ENCODE peak calls at places on chromosomes 7 and 10, in ten cellular contexts. One of them, this sample, is unnamed.

GRCh38 chr10:27330074-27330473 is 89.5 kb upstream of the ACBD5 start:
- DNase-seq in neural progenitor cell: no peak
- DNase-seq in A549: no peak
- DNase-seq in endodermal cell: no peak
- DNase-seq in CD8-positive, alpha-beta memory T cell: no peak
- DNase-seq in neuronal stem cell: no peak
- DNase-seq in body of pancreas: no peak
- DNase-seq in uterus: no peak
- DNase-seq in colonic mucosa: no peak
- DNase-seq in aorta: no peak
- DNase-seq in this sample: no peak

GRCh38 chr10:118504044-118504944 is 91.2 kb downstream of the PRLHR start:
- DNase-seq in neural progenitor cell: peak
- DNase-seq in A549: peak
- DNase-seq in endodermal cell: no peak
- DNase-seq in CD8-positive, alpha-beta memory T cell: no peak
- DNase-seq in neuronal stem cell: no peak
- DNase-seq in body of pancreas: no peak
- DNase-seq in uterus: no peak
- DNase-seq in colonic mucosa: no peak
- DNase-seq in aorta: no peak
- DNase-seq in this sample: no peak

GRCh38 chr10:117360016-117360415 is 15.2 kb downstream of the PDZD8 start:
- DNase-seq in neural progenitor cell: no peak
- DNase-seq in A549: no peak
- DNase-seq in endodermal cell: no peak
- DNase-seq in CD8-positive, alpha-beta memory T cell: no peak
- DNase-seq in neuronal stem cell: no peak
- DNase-seq in body of pancreas: no peak
- DNase-seq in uterus: no peak
- DNase-seq in colonic mucosa: no peak
- DNase-seq in aorta: no peak
- DNase-seq in this sample: no peak

GRCh38 chr10:128929905-128930304 is 537.1 kb upstream of the MGMT start:
- DNase-seq in neural progenitor cell: no peak
- DNase-seq in A549: no peak
- DNase-seq in endodermal cell: no peak
- DNase-seq in CD8-positive, alpha-beta memory T cell: no peak
- DNase-seq in neuronal stem cell: no peak
- DNase-seq in body of pancreas: no peak
- DNase-seq in uterus: no peak
- DNase-seq in colonic mucosa: no peak
- DNase-seq in aorta: no peak
- DNase-seq in this sample: no peak

GRCh38 chr10:93261961-93262610 is 188.4 kb downstream of the CYP26A1 start:
- DNase-seq in neural progenitor cell: no peak
- DNase-seq in A549: no peak
- DNase-seq in endodermal cell: no peak
- DNase-seq in CD8-positive, alpha-beta memory T cell: no peak
- DNase-seq in neuronal stem cell: no peak
- DNase-seq in body of pancreas: no peak
- DNase-seq in uterus: no peak
- DNase-seq in colonic mucosa: no peak
- DNase-seq in aorta: no peak
- DNase-seq in this sample: no peak

GRCh38 chr7:87785368-87785995 is 90.7 kb downstream of the SLC25A40 start:
- DNase-seq in neural progenitor cell: no peak
- DNase-seq in A549: no peak
- DNase-seq in endodermal cell: no peak
- DNase-seq in CD8-positive, alpha-beta memory T cell: no peak
- DNase-seq in neuronal stem cell: no peak
- DNase-seq in body of pancreas: no peak
- DNase-seq in uterus: no peak
- DNase-seq in colonic mucosa: no peak
- DNase-seq in aorta: no peak
- DNase-seq in this sample: no peak

GRCh38 chr7:107039199-107039900 is 5.2 kb upstream of the PRKAR2B start:
- DNase-seq in neural progenitor cell: no peak
- DNase-seq in A549: no peak
- DNase-seq in endodermal cell: no peak
- DNase-seq in CD8-positive, alpha-beta memory T cell: no peak
- DNase-seq in neuronal stem cell: no peak
- DNase-seq in body of pancreas: no peak
- DNase-seq in uterus: no peak
- DNase-seq in colonic mucosa: no peak
- DNase-seq in aorta: no peak
- DNase-seq in this sample: no peak

GRCh38 chr7:44290250-44290616 is 35.2 kb downstream of the CAMK2B start:
- DNase-seq in neural progenitor cell: no peak
- DNase-seq in A549: no peak
- DNase-seq in endodermal cell: peak
- DNase-seq in CD8-positive, alpha-beta memory T cell: no peak
- DNase-seq in neuronal stem cell: no peak
- DNase-seq in body of pancreas: peak
- DNase-seq in uterus: peak
- DNase-seq in colonic mucosa: no peak
- DNase-seq in aorta: peak
- DNase-seq in this sample: peak

GRCh38 chr10:6590100-6590499 is 10.0 kb upstream of the PRKCQ start:
- DNase-seq in neural progenitor cell: no peak
- DNase-seq in A549: no peak
- DNase-seq in endodermal cell: no peak
- DNase-seq in CD8-positive, alpha-beta memory T cell: no peak
- DNase-seq in neuronal stem cell: no peak
- DNase-seq in body of pancreas: no peak
- DNase-seq in uterus: no peak
- DNase-seq in colonic mucosa: no peak
- DNase-seq in aorta: no peak
- DNase-seq in this sample: no peak

GRCh38 chr10:6591668-6592067 is 11.6 kb upstream of the PRKCQ start:
- DNase-seq in neural progenitor cell: no peak
- DNase-seq in A549: no peak
- DNase-seq in endodermal cell: no peak
- DNase-seq in CD8-positive, alpha-beta memory T cell: no peak
- DNase-seq in neuronal stem cell: no peak
- DNase-seq in body of pancreas: no peak
- DNase-seq in uterus: no peak
- DNase-seq in colonic mucosa: no peak
- DNase-seq in aorta: no peak
- DNase-seq in this sample: no peak

GRCh38 chr10:6589287-6590094 is 9.4 kb upstream of the PRKCQ start:
- DNase-seq in neural progenitor cell: no peak
- DNase-seq in A549: no peak
- DNase-seq in endodermal cell: no peak
- DNase-seq in CD8-positive, alpha-beta memory T cell: peak
- DNase-seq in neuronal stem cell: no peak
- DNase-seq in body of pancreas: no peak
- DNase-seq in uterus: no peak
- DNase-seq in colonic mucosa: no peak
- DNase-seq in aorta: no peak
- DNase-seq in this sample: no peak

GRCh38 chr10:6586501-6586900 is 6.4 kb upstream of the PRKCQ start:
- DNase-seq in neural progenitor cell: no peak
- DNase-seq in A549: no peak
- DNase-seq in endodermal cell: no peak
- DNase-seq in CD8-positive, alpha-beta memory T cell: no peak
- DNase-seq in neuronal stem cell: no peak
- DNase-seq in body of pancreas: no peak
- DNase-seq in uterus: no peak
- DNase-seq in colonic mucosa: no peak
- DNase-seq in aorta: no peak
- DNase-seq in this sample: no peak

GRCh38 chr10:6588082-6588481 is 8.0 kb upstream of the PRKCQ start:
- DNase-seq in neural progenitor cell: no peak
- DNase-seq in A549: no peak
- DNase-seq in endodermal cell: no peak
- DNase-seq in CD8-positive, alpha-beta memory T cell: no peak
- DNase-seq in neuronal stem cell: no peak
- DNase-seq in body of pancreas: no peak
- DNase-seq in uterus: no peak
- DNase-seq in colonic mucosa: no peak
- DNase-seq in aorta: no peak
- DNase-seq in this sample: no peak
- H3K27ac ChIP-seq in neural progenitor cell: no peak
- H3K27ac ChIP-seq in A549: no peak
- H3K27ac ChIP-seq in endodermal cell: no peak
- H3K27ac ChIP-seq in CD8-positive, alpha-beta memory T cell: no peak
- H3K27ac ChIP-seq in neuronal stem cell: no peak
- H3K27ac ChIP-seq in body of pancreas: no peak
- H3K27ac ChIP-seq in uterus: no peak
- H3K27ac ChIP-seq in colonic mucosa: no peak
- H3K27ac ChIP-seq in aorta: no peak
- H3K27ac ChIP-seq in this sample: no peak

GRCh38 chr10:21499910-21500577 is 25.4 kb downstream of the SKIDA1 start:
- DNase-seq in neural progenitor cell: peak
- DNase-seq in A549: no peak
- DNase-seq in endodermal cell: no peak
- DNase-seq in CD8-positive, alpha-beta memory T cell: peak
- DNase-seq in neuronal stem cell: no peak
- DNase-seq in body of pancreas: no peak
- DNase-seq in uterus: no peak
- DNase-seq in colonic mucosa: no peak
- DNase-seq in aorta: peak
- DNase-seq in this sample: no peak

GRCh38 chr10:21499580-21499909 is 25.9 kb downstream of the SKIDA1 start:
- DNase-seq in neural progenitor cell: no peak
- DNase-seq in A549: no peak
- DNase-seq in endodermal cell: peak
- DNase-seq in CD8-positive, alpha-beta memory T cell: no peak
- DNase-seq in neuronal stem cell: no peak
- DNase-seq in body of pancreas: no peak
- DNase-seq in uterus: no peak
- DNase-seq in colonic mucosa: no peak
- DNase-seq in aorta: no peak
- DNase-seq in this sample: no peak

GRCh38 chr10:21501731-21502370 is 23.6 kb downstream of the SKIDA1 start:
- DNase-seq in neural progenitor cell: peak
- DNase-seq in A549: no peak
- DNase-seq in endodermal cell: peak
- DNase-seq in CD8-positive, alpha-beta memory T cell: no peak
- DNase-seq in neuronal stem cell: no peak
- DNase-seq in body of pancreas: no peak
- DNase-seq in uterus: no peak
- DNase-seq in colonic mucosa: no peak
- DNase-seq in aorta: no peak
- DNase-seq in this sample: no peak

GRCh38 chr10:21501109-21501508 is 24.4 kb downstream of the SKIDA1 start:
- DNase-seq in neural progenitor cell: peak
- DNase-seq in A549: no peak
- DNase-seq in endodermal cell: peak
- DNase-seq in CD8-positive, alpha-beta memory T cell: no peak
- DNase-seq in neuronal stem cell: no peak
- DNase-seq in body of pancreas: no peak
- DNase-seq in uterus: no peak
- DNase-seq in colonic mucosa: no peak
- DNase-seq in aorta: no peak
- DNase-seq in this sample: no peak

DNA sequence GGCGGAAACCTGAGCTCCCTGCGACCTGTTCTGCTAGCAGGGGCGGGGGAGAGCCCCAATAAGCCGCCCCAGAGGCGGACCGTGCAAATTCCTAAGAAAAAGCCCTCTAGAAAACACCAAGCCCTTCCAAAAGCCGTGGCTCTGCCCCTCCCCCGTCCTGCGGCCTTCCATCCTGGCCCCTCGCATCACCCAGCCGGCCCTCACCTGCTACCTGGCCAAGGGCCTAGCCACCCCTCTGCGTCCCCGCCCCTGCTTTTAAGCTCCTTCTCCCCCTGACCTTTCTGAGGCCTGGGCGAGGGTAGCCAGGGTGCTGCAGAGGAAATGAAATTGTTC is 24.9 kb downstream of the SKIDA1 start:
- DNase-seq in neural progenitor cell: peak
- DNase-seq in A549: no peak
- DNase-seq in endodermal cell: peak
- DNase-seq in CD8-positive, alpha-beta memory T cell: no peak
- DNase-seq in neuronal stem cell: no peak
- DNase-seq in body of pancreas: no peak
- DNase-seq in uterus: no peak
- DNase-seq in colonic mucosa: no peak
- DNase-seq in aorta: no peak
- DNase-seq in this sample: no peak
- H3K4me3 ChIP-seq in neural progenitor cell: peak
- H3K4me3 ChIP-seq in A549: no peak
- H3K4me3 ChIP-seq in endodermal cell: peak
- H3K4me3 ChIP-seq in CD8-positive, alpha-beta memory T cell: no peak
- H3K4me3 ChIP-seq in neuronal stem cell: peak
- H3K4me3 ChIP-seq in body of pancreas: no peak
- H3K4me3 ChIP-seq in uterus: no peak
- H3K4me3 ChIP-seq in colonic mucosa: no peak
- H3K4me3 ChIP-seq in aorta: no peak
- H3K4me3 ChIP-seq in this sample: peak

DNA sequence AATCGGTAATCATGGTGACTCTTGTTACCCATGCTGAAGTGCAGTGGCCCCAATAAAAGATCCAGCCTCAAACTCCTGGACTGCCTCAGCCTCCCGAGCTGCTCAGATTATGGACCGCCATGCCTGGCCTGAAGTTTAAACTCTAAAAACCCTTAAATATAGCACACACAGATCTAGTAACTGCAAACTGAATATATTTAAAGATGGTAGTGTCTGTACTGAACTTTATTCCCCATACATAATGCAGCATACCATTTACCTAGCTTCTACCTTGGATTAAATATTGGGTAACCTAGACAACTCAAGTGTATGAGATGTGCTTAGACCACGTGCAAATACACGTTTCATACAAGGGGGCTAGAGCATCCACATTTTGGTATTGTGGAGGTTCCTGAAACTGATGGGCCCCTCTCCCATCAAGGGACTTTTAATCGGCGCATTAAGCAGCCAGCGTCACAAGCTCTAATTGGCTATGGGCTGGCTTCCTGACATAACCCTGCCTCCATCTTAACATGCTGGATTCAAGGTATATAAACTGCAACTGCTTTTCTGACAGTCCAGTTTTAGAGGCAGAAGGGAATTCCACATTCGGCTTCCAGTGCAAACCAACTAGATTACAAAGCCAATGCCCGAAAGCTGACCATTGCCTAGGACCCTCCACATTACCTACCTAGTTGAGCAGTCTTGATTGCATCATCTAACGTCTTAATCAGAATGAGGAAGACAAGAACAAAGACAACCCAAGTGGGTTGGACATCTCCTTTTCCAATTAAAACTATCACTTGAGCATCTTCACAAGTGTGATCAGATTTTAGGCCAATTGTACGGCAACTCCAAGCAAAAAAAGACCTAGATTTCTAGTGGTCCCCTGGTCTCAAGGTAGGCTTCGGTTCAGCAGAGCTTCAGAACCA is 12.9 kb downstream of the HNRNPA2B1 start:
- DNase-seq in neural progenitor cell: no peak
- DNase-seq in A549: no peak
- DNase-seq in endodermal cell: peak
- DNase-seq in CD8-positive, alpha-beta memory T cell: peak
- DNase-seq in neuronal stem cell: no peak
- DNase-seq in body of pancreas: no peak
- DNase-seq in uterus: no peak
- DNase-seq in colonic mucosa: no peak
- DNase-seq in aorta: no peak
- DNase-seq in this sample: no peak
- H3K27ac ChIP-seq in neural progenitor cell: peak
- H3K27ac ChIP-seq in A549: no peak
- H3K27ac ChIP-seq in endodermal cell: peak
- H3K27ac ChIP-seq in CD8-positive, alpha-beta memory T cell: no peak
- H3K27ac ChIP-seq in neuronal stem cell: peak
- H3K27ac ChIP-seq in body of pancreas: no peak
- H3K27ac ChIP-seq in uterus: no peak
- H3K27ac ChIP-seq in colonic mucosa: no peak
- H3K27ac ChIP-seq in aorta: no peak
- H3K27ac ChIP-seq in this sample: no peak

DNA sequence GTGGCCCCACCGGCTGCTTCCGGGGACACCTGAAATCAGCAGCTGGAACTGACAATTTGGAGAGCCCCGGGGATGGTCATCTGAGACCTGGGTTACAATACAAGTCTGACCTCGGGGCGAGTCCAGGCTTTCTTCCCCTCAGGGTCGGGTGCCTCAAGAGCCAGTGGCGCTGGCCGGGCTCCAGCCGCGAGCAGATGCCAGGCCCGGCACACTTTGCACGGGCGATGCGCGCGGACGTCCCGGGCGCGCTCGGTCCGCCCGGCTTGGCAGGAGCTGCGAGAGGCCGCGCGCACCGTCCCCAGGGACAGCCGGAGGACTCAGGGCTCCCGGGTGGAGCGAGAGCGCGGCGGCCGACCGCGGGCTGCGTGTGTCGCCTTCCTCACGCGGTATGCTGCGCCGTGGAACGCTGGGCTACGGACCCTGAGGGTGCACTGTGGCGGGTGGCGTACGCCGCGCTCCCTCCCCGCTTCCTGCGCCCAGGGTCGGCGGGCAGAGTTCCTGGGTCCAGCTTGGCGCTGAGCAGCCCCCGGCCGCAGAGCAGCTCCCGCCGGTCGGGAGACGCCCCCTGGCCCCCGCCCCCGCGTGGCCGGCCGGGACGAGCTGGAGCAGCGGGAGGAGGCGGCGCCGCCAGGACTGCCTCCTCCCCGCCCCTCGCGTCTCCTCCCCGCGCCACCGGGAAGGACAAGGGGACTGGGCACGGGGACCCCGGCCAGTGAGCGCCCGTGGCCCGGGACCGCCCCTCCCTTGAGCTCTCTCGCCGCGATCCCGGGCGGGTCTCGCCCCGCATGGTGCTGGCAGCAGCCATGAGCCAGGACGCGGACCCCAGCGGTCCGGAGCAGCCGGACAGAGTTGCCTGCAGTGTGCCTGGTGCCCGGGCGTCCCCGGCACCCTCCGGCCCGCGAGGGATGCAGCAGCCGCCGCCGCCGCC is at the start of gene RBM20:
- DNase-seq in neural progenitor cell: peak
- DNase-seq in A549: peak
- DNase-seq in endodermal cell: peak
- DNase-seq in CD8-positive, alpha-beta memory T cell: peak
- DNase-seq in neuronal stem cell: peak
- DNase-seq in body of pancreas: peak
- DNase-seq in uterus: no peak
- DNase-seq in colonic mucosa: no peak
- DNase-seq in aorta: peak
- DNase-seq in this sample: no peak
- H3K4me3 ChIP-seq in neural progenitor cell: peak
- H3K4me3 ChIP-seq in A549: peak
- H3K4me3 ChIP-seq in endodermal cell: peak
- H3K4me3 ChIP-seq in CD8-positive, alpha-beta memory T cell: peak
- H3K4me3 ChIP-seq in neuronal stem cell: peak
- H3K4me3 ChIP-seq in body of pancreas: peak
- H3K4me3 ChIP-seq in uterus: peak
- H3K4me3 ChIP-seq in colonic mucosa: peak
- H3K4me3 ChIP-seq in aorta: peak
- H3K4me3 ChIP-seq in this sample: peak